ENCODE peak calls at places on chromosomes 12 and 14, in four cellular contexts. P is tibial nerve, T is left ventricle myocardium inferior, W is GM23338. E is an unnamed sample.

GRCh38 chr14:23512156-23512555 is 39.4 kb downstream of the ZFHX2 start:
- DNase-seq in P (no peak), T (no peak), W (peak; percentile 13), E (no peak)

GRCh38 chr14:21093769-21094681 is 4.4 kb downstream of the ZNF219 start:
- DNase-seq in T (no peak), W (peak; percentile 97), P (no peak), E (no peak)

GRCh38 chr12:113136128-113136989 is 798 bp upstream of the RASAL1 start:
- DNase-seq in W (peak; percentile 55), T (no peak), P (no peak), E (no peak)

GRCh38 chr12:40921563-40922163 is 229.4 kb downstream of the CNTN1 start:
- DNase-seq in W (peak; percentile 56), P (no peak), T (no peak), E (no peak)

GRCh38 chr14:99529899-99530298 is 48.7 kb downstream of the CCNK start:
- DNase-seq in W (no peak), T (no peak), P (no peak), E (no peak)

GRCh38 chr14:100156776-100157175 is 2.7 kb downstream of the DEGS2 start:
- DNase-seq in W (no peak), T (no peak), P (no peak), E (no peak)

GRCh38 chr14:35331605-35332516 is 39.7 kb downstream of the PSMA6 start:
- DNase-seq in W (peak; percentile 22), T (no peak), P (no peak), E (no peak)

GRCh38 chr12:99498756-99499155 is 148.8 kb upstream of the GARIN6 start:
- DNase-seq in W (peak; percentile 2), T (no peak), P (no peak), E (no peak)

GRCh38 chr14:35113308-35113950 is 8.4 kb downstream of the PPP2R3C start:
- DNase-seq in W (peak; percentile 29), T (no peak), P (no peak), E (no peak)

GRCh38 chr12:29562167-29562776 is 64.8 kb upstream of the OVCH1 start:
- DNase-seq in P (no peak), W (no peak), T (no peak), E (no peak)

GRCh38 chr14:104337381-104337780 is 199.0 kb downstream of the KIF26A start:
- DNase-seq in T (no peak), P (no peak), W (no peak), E (no peak)

GRCh38 chr12:67590122-67590795 is 58.3 kb upstream of the DYRK2 start:
- DNase-seq in P (no peak), W (no peak), T (no peak), E (no peak)

GRCh38 chr14:100142073-100143040 is 17.1 kb downstream of the DEGS2 start:
- DNase-seq in T (peak; percentile 51), P (no peak), W (no peak), E (no peak)

GRCh38 chr14:61802010-61802621 is 39.9 kb downstream of the SNAPC1 start:
- DNase-seq in P (no peak), T (no peak), W (no peak), E (no peak)

GRCh38 chr12:54018608-54018984 is 9.6 kb upstream of the HOXC6 start:
- DNase-seq in P (no peak), W (peak; percentile 70), T (no peak), E (no peak)

GRCh38 chr12:115963030-115963480 is 314.4 kb downstream of the MED13L start:
- DNase-seq in W (no peak), P (no peak), T (no peak), E (no peak)

GRCh38 chr14:78921856-78922255 is 751.7 kb downstream of the NRXN3 start:
- DNase-seq in T (no peak), W (no peak), P (no peak), E (no peak)

GRCh38 chr14:54803926-54804719 is 98.5 kb downstream of the GCH1 start:
- DNase-seq in P (no peak), T (no peak), W (no peak), E (no peak)

GRCh38 chr14:37185670-37186069 is 12.1 kb upstream of the MIPOL1 start:
- DNase-seq in P (no peak), T (no peak), W (no peak), E (no peak)
- H3K36me3 ChIP-seq in P (no peaks in the 10 kb centered on the region), T (no peaks in the 10 kb centered on the region), W (no peaks in the 10 kb centered on the region), E (no peaks in the 10 kb centered on the region)

GRCh38 chr12:109449845-109450532 is 27.1 kb downstream of the KCTD10 start:
- DNase-seq in W (peak; percentile 69), P (no peak), T (no peak), E (no peak)

GRCh38 chr12:109446869-109447268 is 30.2 kb downstream of the KCTD10 start:
- DNase-seq in W (no peak), P (no peak), T (peak; percentile 35), E (no peak)

GRCh38 chr12:109448707-109449390 is 28.3 kb downstream of the KCTD10 start:
- DNase-seq in T (no peak), W (no peak), P (no peak), E (no peak)

GRCh38 chr12:109447482-109447881 is 29.6 kb downstream of the KCTD10 start:
- DNase-seq in P (no peak), W (no peak), T (no peak), E (no peak)

DNA sequence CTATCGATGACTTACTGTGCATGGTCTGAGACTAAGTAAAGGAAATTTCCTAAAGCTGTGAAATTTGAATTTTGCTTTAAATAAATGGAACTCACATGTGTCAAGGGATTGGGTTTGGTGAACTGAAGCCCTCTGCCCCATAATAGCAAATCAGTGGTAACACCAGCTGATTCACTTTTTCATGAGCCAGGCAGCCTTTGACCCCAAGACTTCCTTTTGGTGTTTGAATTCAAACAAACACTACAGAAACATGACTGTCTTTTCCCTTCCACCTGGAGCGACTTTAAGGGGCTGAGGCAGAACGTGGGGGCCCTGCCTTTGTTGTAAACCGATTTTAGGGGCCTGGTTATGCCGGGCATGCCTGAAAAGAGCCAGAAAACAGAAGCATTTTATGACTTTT is 28.8 kb downstream of the KCTD10 start:
- DNase-seq in T (no peak), W (no peak), P (no peak), E (no peak)
- H3K36me3 ChIP-seq in T (peaks cover 64% of the 10 kb centered on the region), W (peaks cover 12% of the 10 kb centered on the region), P (peaks cover 14% of the 10 kb centered on the region), E (peaks cover 5% of the 10 kb centered on the region)

GRCh38 chr14:77338332-77338731 is 17.5 kb downstream of the GSTZ1 start:
- DNase-seq in W (peak; percentile 76), T (no peak), P (no peak), E (no peak)
- H3K36me3 ChIP-seq in W (no peaks in the 10 kb centered on the region), T (peaks cover 29% of the 10 kb centered on the region), P (peaks cover 6% of the 10 kb centered on the region), E (no peaks in the 10 kb centered on the region)

GRCh38 chr14:91298576-91298975 is 54.1 kb upstream of the GPR68 start:
- DNase-seq in T (no peak), P (no peak), W (no peak), E (no peak)
- H3K36me3 ChIP-seq in T (no peaks in the 10 kb centered on the region), P (peaks cover 5% of the 10 kb centered on the region), W (peaks cover 12% of the 10 kb centered on the region), E (no peaks in the 10 kb centered on the region)

GRCh38 chr12:21476949-21477348 is 24.5 kb downstream of the RECQL start:
- DNase-seq in T (no peak), P (no peak), W (no peak), E (no peak)
- H3K36me3 ChIP-seq in T (peaks cover 96% of the 10 kb centered on the region), P (no peaks in the 10 kb centered on the region), W (peaks cover 2% of the 10 kb centered on the region), E (peaks cover 17% of the 10 kb centered on the region)

GRCh38 chr12:45425426-45425825 is 209.5 kb downstream of the ANO6 start:
- DNase-seq in W (no peak), T (no peak), P (no peak), E (no peak)

GRCh38 chr12:45421736-45422135 is 205.8 kb downstream of the ANO6 start:
- DNase-seq in P (no peak), T (no peak), W (no peak), E (no peak)

GRCh38 chr12:45427042-45427441 is 211.1 kb downstream of the ANO6 start:
- DNase-seq in W (no peak), P (no peak), T (peak; percentile 20), E (no peak)

GRCh38 chr12:45426294-45426693 is 210.4 kb downstream of the ANO6 start:
- DNase-seq in W (no peak), T (peak; percentile 19), P (no peak), E (no peak)

DNA sequence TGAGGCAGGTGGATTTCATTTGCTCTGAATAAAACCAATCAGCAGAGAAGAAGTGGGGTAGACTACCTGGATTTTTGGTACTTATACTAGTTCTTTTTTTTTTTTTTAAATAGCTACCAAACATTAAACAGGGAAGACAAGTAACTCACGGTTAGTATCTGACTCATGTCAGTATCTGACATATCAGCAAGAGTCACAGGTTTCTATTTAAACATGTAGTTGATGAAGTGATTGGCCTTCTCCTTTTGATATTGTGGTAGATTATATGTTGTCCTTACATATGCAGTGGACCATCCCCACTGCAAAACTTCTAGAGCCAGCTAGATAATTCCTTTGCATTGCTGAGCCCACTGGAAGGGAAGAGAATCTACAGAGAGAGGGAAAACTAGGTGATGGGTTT is 208.0 kb downstream of the ANO6 start:
- DNase-seq in P (no peak), T (no peak), W (no peak), E (no peak)
- H3K36me3 ChIP-seq in P (no peaks in the 10 kb centered on the region), T (peaks cover 82% of the 10 kb centered on the region), W (peaks cover 3% of the 10 kb centered on the region), E (peaks cover 26% of the 10 kb centered on the region)